ENCODE peak calls at places on chromosomes 16 and 17, in nine cellular contexts. J is suprapubic skin, Y is prostate gland, K is HCT116, Z is esophagus muscularis mucosa, W is stomach, R is endothelial cell of umbilical vein, P is breast epithelium, C is GM12878. T is an unnamed sample.

GRCh38 chr17:52049051-52049450 is 109.5 kb downstream of the CA10 start:
- DNase-seq in J (no peak), Y (no peak), K (no peak), Z (no peak), W (no peak), R (no peak), P (no peak), C (no peak), T (no peak)

GRCh38 chr17:40727447-40728231 is 24.1 kb upstream of the KRT24 start:
- DNase-seq in J (no peak), Y (no peak), K (no peak), Z (no peak), W (no peak), R (no peak), P (no peak), C (peak), T (no peak)

GRCh38 chr17:63382136-63382535 is 64.0 kb downstream of the CYB561 start:
- DNase-seq in J (no peak), Y (no peak), K (no peak), Z (no peak), W (no peak), R (peak), P (no peak), C (no peak), T (no peak)

GRCh38 chr16:17555176-17555575 is 84.4 kb upstream of the XYLT1 start:
- DNase-seq in J (no peak), Y (no peak), K (no peak), Z (no peak), W (no peak), R (no peak), P (no peak), C (no peak), T (no peak)

GRCh38 chr16:74743668-74744299 is 30.8 kb downstream of the FA2H start:
- DNase-seq in J (no peak), Y (peak), K (peak), Z (no peak), W (peak), R (no peak), P (no peak), C (no peak), T (peak)

GRCh38 chr17:880074-880870 is 98.1 kb downstream of the MRM3 start:
- DNase-seq in J (no peak), Y (no peak), K (no peak), Z (no peak), W (peak), R (peak), P (no peak), C (no peak), T (no peak)

GRCh38 chr16:71473891-71474290 is 11.8 kb upstream of the ZNF23 start:
- DNase-seq in J (no peak), Y (no peak), K (peak), Z (no peak), W (no peak), R (no peak), P (no peak), C (no peak), T (no peak)

GRCh38 chr17:50114849-50115357 is 15.1 kb downstream of the SAMD14 start:
- DNase-seq in J (no peak), Y (no peak), K (peak), Z (no peak), W (peak), R (peak), P (no peak), C (no peak), T (no peak)

GRCh38 chr17:76626442-76626841 is 17.1 kb downstream of the ST6GALNAC1 start:
- DNase-seq in J (no peak), Y (no peak), K (no peak), Z (no peak), W (no peak), R (no peak), P (no peak), C (no peak), T (no peak)

GRCh38 chr17:53892222-53892621 is 69.5 kb downstream of the KIF2B start:
- DNase-seq in J (no peak), Y (no peak), K (no peak), Z (no peak), W (no peak), R (no peak), P (no peak), C (no peak), T (no peak)

GRCh38 chr17:34892864-34893263 is 68.4 kb downstream of the CCT6B start:
- DNase-seq in J (no peak), Y (no peak), K (peak), Z (no peak), W (no peak), R (no peak), P (no peak), C (no peak), T (no peak)

GRCh38 chr16:89827383-89828198 is 684 bp upstream of the SPIRE2 start:
- DNase-seq in J (no peak), Y (peak), K (peak), Z (no peak), W (peak), R (peak), P (peak), C (no peak), T (no peak)

GRCh38 chr17:72273301-72274056 is 152.7 kb downstream of the SOX9 start:
- DNase-seq in J (no peak), Y (peak), K (no peak), Z (no peak), W (no peak), R (no peak), P (no peak), C (no peak), T (no peak)

GRCh38 chr16:19929062-19929511 is 44.4 kb upstream of the GPRC5B start:
- DNase-seq in J (no peak), Y (no peak), K (no peak), Z (no peak), W (no peak), R (no peak), P (no peak), C (no peak), T (no peak)

GRCh38 chr16:68470461-68471150 is 22.3 kb upstream of the SMPD3 start:
- DNase-seq in J (no peak), Y (no peak), K (no peak), Z (no peak), W (no peak), R (no peak), P (no peak), C (peak), T (peak)

GRCh38 chr16:51762081-51762995 is 611.3 kb upstream of the SALL1 start:
- DNase-seq in J (peak), Y (peak), K (no peak), Z (peak), W (peak), R (peak), P (peak), C (no peak), T (peak)

GRCh38 chr17:73823684-73824083 is 179.4 kb upstream of the SDK2 start:
- DNase-seq in J (no peak), Y (no peak), K (no peak), Z (no peak), W (no peak), R (no peak), P (no peak), C (no peak), T (no peak)

GRCh38 chr16:81940781-81941560 is 70.3 kb downstream of the SDR42E1 start:
- DNase-seq in J (no peak), Y (no peak), K (peak), Z (no peak), W (no peak), R (peak), P (no peak), C (no peak), T (no peak)

GRCh38 chr16:84502075-84502474 is 2.4 kb downstream of the MEAK7 start:
- DNase-seq in J (no peak), Y (no peak), K (no peak), Z (no peak), W (no peak), R (no peak), P (peak), C (no peak), T (peak)

GRCh38 chr16:81533175-81533507 is 88.5 kb downstream of the CMIP start:
- DNase-seq in J (no peak), Y (no peak), K (no peak), Z (no peak), W (no peak), R (no peak), P (no peak), C (no peak), T (no peak)

GRCh38 chr17:41428591-41429326 is 4.4 kb upstream of the KRT37 start:
- DNase-seq in J (no peak), Y (no peak), K (no peak), Z (no peak), W (no peak), R (no peak), P (no peak), C (no peak), T (no peak)

GRCh38 chr16:66287916-66288315 is 78.6 kb upstream of the CDH5 start:
- DNase-seq in J (peak), Y (no peak), K (no peak), Z (no peak), W (no peak), R (no peak), P (no peak), C (no peak), T (no peak)

GRCh38 chr16:48576927-48577326 is 33.1 kb downstream of the N4BP1 start:
- DNase-seq in J (no peak), Y (no peak), K (no peak), Z (no peak), W (no peak), R (no peak), P (no peak), C (no peak), T (no peak)

GRCh38 chr17:82230627-82231311 is 1.9 kb downstream of the SLC16A3 start:
- DNase-seq in J (peak), Y (no peak), K (no peak), Z (peak), W (peak), R (peak), P (no peak), C (no peak), T (peak)

GRCh38 chr16:55470533-55471371 is 8.2 kb upstream of the MMP2 start:
- DNase-seq in J (no peak), Y (peak), K (no peak), Z (no peak), W (peak), R (no peak), P (peak), C (no peak), T (no peak)

GRCh38 chr16:23577493-23577892 is 18.6 kb downstream of the NDUFAB1 start:
- DNase-seq in J (no peak), Y (no peak), K (no peak), Z (no peak), W (no peak), R (no peak), P (no peak), C (no peak), T (no peak)

GRCh38 chr17:48645639-48646182 is 19.6 kb upstream of the HOXB9 start:
- DNase-seq in J (no peak), Y (no peak), K (no peak), Z (no peak), W (no peak), R (no peak), P (no peak), C (no peak), T (no peak)

GRCh38 chr17:80071116-80071980 is 30.0 kb upstream of the GAA start:
- DNase-seq in J (no peak), Y (peak), K (no peak), Z (no peak), W (peak), R (peak), P (no peak), C (no peak), T (no peak)
- TF ChIP-seq POLR2AphosphoS5 in J (no peak), Y (peak), K (no peak), Z (peak), W (peak), R (peak), P (no peak), C (no peak), T (peak)

DNA sequence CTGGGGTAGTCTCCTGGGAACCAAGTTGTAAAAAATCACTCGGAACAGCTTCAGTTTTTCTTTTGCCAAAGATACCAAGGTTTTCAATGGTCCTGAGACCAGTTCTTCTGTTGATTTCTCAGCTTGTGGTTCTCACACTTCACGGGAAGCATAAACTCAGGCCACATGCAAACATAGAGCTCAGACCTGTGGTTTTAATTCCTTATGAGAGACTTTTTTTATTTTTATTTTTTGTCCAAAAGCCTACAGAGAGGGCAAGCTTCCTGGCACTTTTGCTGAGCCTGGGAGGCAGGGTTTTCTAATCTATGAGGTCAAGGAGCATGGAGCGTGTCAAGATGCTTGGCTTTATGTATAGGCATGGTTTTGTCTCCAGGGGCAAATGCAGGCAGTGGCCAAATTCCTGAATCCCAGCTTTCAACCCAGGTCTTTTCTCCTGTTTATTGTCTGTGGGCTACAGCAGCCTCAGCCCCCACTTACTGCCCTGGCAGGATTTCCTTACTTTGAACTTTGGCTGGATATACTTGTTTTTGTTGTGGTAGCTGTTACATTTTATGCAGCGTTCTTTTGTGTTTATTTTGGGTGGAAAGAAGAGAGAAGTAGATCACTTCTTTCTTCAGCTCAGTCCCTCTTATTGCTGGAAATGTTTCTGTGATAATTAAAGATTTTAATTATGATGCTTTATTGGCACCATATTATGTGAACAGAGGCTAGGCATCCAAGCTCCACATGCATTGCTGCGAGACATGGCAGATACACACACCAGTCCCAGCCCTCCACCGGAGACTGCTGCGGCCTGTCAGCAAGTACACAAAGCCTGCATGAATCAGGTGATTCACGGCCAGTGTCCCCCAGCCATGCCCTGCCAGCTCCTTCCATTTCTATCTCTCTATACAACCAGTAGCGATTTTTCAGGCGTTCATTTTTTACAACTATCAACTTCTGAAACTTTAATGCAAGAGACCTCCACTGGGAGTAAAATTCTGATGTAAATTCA is 32.7 kb downstream of the HS3ST3A1 start:
- DNase-seq in J (no peak), Y (no peak), K (no peak), Z (no peak), W (no peak), R (no peak), P (no peak), C (no peak), T (no peak)
- H3K27ac ChIP-seq in J (no peak), Y (no peak), K (no peak), Z (no peak), W (no peak), R (no peak), P (no peak), C (no peak), T (no peak)

DNA sequence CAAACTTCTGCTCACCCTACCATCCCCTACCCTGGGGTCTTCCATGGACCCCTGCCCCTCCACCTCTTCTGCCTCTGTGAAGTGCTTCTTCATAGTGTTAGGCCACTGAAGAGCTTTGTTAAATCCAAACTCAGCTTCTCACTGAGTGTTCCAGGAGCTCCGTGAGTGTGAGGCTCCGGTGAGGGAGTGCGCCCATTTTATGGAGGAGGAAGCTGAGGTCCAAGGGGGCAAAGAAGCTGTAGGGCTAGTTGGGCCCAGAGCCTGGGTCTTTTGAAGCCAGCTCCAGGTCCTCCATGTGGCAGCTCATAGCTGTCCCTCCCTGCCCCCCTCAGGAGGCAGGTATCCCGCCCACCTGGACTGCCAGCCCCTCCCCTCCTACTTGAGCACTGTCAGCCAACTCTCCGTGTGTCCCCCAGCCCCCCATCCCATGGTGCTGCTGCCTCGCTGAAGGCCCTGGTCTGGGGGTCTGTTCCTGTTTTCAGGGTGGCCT is 6.0 kb downstream of the FMNL1 start:
- DNase-seq in J (no peak), Y (no peak), K (no peak), Z (no peak), W (no peak), R (no peak), P (no peak), C (no peak), T (peak)
- H3K4me3 ChIP-seq in J (peak), Y (no peak), K (no peak), Z (no peak), W (peak), R (no peak), P (no peak), C (peak), T (no peak)

DNA sequence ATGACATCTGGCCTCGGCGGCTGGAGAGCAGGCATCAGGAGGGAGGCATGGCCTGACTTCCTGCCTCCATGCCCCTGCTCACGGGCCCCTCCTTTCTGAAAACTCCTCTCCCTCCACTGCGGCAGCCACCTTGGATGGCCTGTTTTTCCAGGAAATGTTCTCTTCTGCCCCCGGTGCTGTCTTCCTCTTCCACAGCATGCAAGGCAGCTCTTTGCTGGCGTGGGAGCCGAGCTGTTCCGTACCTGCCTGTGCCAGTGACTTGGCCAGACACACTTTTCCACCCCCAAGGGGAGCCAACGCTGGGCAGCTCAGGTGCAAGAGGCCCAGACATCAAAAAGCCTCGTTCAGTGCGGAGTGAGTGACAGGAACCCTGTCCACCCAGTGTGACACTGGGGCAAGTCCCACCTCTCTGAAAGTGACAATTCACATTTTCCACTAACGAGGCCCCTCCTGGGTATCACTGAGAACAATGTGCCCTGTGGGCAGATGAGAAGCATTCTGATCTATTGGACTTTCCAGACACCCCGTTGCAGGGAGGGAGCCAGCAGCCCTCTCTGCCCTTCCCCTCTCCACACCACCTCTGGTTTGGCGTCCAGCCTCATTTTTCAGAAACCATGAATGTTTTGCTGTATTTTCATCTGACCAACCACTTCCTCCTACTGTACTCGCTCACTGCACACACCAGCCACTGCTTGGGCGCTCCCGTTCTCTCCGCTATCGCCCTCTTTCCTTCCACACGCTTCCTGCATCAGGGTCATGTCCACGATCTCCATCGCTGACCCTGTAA is 31.1 kb downstream of the NSMCE1 start:
- DNase-seq in J (no peak), Y (no peak), K (no peak), Z (no peak), W (peak), R (peak), P (peak), C (peak), T (peak)
- TF ChIP-seq POLR2AphosphoS5 in J (no peak), Y (no peak), K (no peak), Z (no peak), W (no peak), R (peak), P (no peak), C (peak), T (peak)

GRCh38 chr17:29073520-29073919 is 30.6 kb downstream of the PIPOX start:
- DNase-seq in J (no peak), Y (no peak), K (no peak), Z (no peak), W (no peak), R (no peak), P (no peak), C (no peak), T (no peak)

GRCh38 chr17:29073045-29073444 is 30.1 kb downstream of the PIPOX start:
- DNase-seq in J (no peak), Y (no peak), K (no peak), Z (no peak), W (no peak), R (no peak), P (no peak), C (no peak), T (no peak)

GRCh38 chr17:29076722-29077121 is 33.8 kb downstream of the PIPOX start:
- DNase-seq in J (no peak), Y (no peak), K (no peak), Z (no peak), W (no peak), R (no peak), P (no peak), C (no peak), T (no peak)

GRCh38 chr17:29076087-29076486 is 33.1 kb downstream of the PIPOX start:
- DNase-seq in J (no peak), Y (no peak), K (no peak), Z (no peak), W (no peak), R (no peak), P (no peak), C (no peak), T (no peak)

GRCh38 chr17:29074488-29074887 is 31.5 kb downstream of the PIPOX start:
- DNase-seq in J (no peak), Y (no peak), K (no peak), Z (no peak), W (no peak), R (no peak), P (no peak), C (no peak), T (no peak)
- H3K27ac ChIP-seq in J (no peak), Y (no peak), K (no peak), Z (no peak), W (no peak), R (no peak), P (no peak), C (no peak), T (no peak)

GRCh38 chr16:2483939-2484897 is 9.3 kb downstream of the TBC1D24 start:
- DNase-seq in J (no peak), Y (no peak), K (no peak), Z (no peak), W (no peak), R (no peak), P (no peak), C (no peak), T (no peak)

GRCh38 chr16:2482181-2483107 is 7.5 kb downstream of the TBC1D24 start:
- DNase-seq in J (no peak), Y (peak), K (no peak), Z (no peak), W (no peak), R (no peak), P (peak), C (no peak), T (no peak)

GRCh38 chr16:2484898-2485508 is 10.1 kb downstream of the TBC1D24 start:
- DNase-seq in J (no peak), Y (no peak), K (no peak), Z (no peak), W (no peak), R (no peak), P (no peak), C (no peak), T (no peak)

GRCh38 chr16:2481676-2482075 is 6.7 kb downstream of the TBC1D24 start:
- DNase-seq in J (no peak), Y (no peak), K (no peak), Z (no peak), W (no peak), R (no peak), P (no peak), C (no peak), T (no peak)

GRCh38 chr16:2483160-2483559 is 8.2 kb downstream of the TBC1D24 start:
- DNase-seq in J (no peak), Y (no peak), K (no peak), Z (no peak), W (no peak), R (no peak), P (no peak), C (no peak), T (no peak)
- H3K4me3 ChIP-seq in J (peak), Y (peak), K (no peak), Z (peak), W (peak), R (no peak), P (peak), C (no peak), T (no peak)

DNA sequence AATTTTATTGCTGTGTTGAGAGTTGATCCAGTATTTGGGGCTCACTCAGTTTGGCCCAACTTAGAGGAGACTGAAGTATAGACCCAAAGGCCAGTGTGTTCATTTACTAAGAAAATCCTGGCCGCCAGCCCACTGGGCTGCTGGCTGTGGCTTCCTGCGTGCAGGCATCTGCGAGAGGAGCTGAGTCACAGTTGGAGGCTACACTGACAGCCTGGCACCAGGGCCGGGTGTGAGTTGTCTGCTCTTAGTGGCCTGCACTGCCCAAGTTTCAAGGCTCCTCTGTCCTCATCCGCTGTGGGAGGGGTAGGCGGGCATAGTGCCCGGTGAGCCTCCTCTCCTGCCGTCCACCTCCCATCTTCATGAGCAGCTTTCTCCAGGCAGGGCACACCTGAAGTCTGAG is 54.2 kb downstream of the PLD6 start:
- DNase-seq in J (peak), Y (peak), K (no peak), Z (peak), W (peak), R (peak), P (peak), C (no peak), T (peak)
- TF ChIP-seq POLR2AphosphoS5 in J (no peak), Y (peak), K (no peak), Z (peak), W (no peak), R (peak), P (no peak), C (no peak), T (peak)